ENCODE peak calls at places on chromosomes 5 and 9, in five cellular contexts. One of them, this sample, is unnamed.

GRCh38 chr5:156396063-156396829 is 69.3 kb downstream of the SGCD start:
- DNase-seq in PC-3: no peak
- DNase-seq in psoas muscle: no peak
- DNase-seq in hepatocyte: peak; percentile 13
- DNase-seq in heart right ventricle: no peak
- DNase-seq in this sample: no peak

GRCh38 chr5:133932441-133933168 is 35.8 kb downstream of the C5orf15 start:
- DNase-seq in hepatocyte: no peak
- DNase-seq in PC-3: no peak
- DNase-seq in psoas muscle: no peak
- DNase-seq in heart right ventricle: no peak
- DNase-seq in this sample: no peak

GRCh38 chr5:166341708-166342329 is 1949.6 kb upstream of the WWC1 start:
- DNase-seq in PC-3: no peak
- DNase-seq in heart right ventricle: no peak
- DNase-seq in psoas muscle: no peak
- DNase-seq in hepatocyte: no peak
- DNase-seq in this sample: no peak

GRCh38 chr9:76676857-76677256 is 87.4 kb upstream of the PCA3 start:
- DNase-seq in PC-3: no peak
- DNase-seq in heart right ventricle: no peak
- DNase-seq in psoas muscle: no peak
- DNase-seq in hepatocyte: no peak
- DNase-seq in this sample: no peak

GRCh38 chr9:81113408-81114124 is 575.8 kb downstream of the TLE1 start:
- DNase-seq in hepatocyte: no peak
- DNase-seq in PC-3: no peak
- DNase-seq in heart right ventricle: no peak
- DNase-seq in psoas muscle: no peak
- DNase-seq in this sample: no peak

GRCh38 chr5:10695055-10695649 is 65.9 kb downstream of the DAP start:
- DNase-seq in psoas muscle: peak; percentile 76
- DNase-seq in hepatocyte: peak; percentile 81
- DNase-seq in heart right ventricle: peak; percentile 71
- DNase-seq in PC-3: peak; percentile 96
- DNase-seq in this sample: no peak

GRCh38 chr9:94600258-94600657 is 6.6 kb upstream of the FBP2 start:
- DNase-seq in psoas muscle: peak; percentile 88
- DNase-seq in PC-3: no peak
- DNase-seq in hepatocyte: no peak
- DNase-seq in heart right ventricle: no peak
- DNase-seq in this sample: no peak

GRCh38 chr5:90290648-90291047 is 118.9 kb downstream of the CETN3 start:
- DNase-seq in psoas muscle: no peak
- DNase-seq in hepatocyte: no peak
- DNase-seq in heart right ventricle: no peak
- DNase-seq in PC-3: no peak
- DNase-seq in this sample: no peak

GRCh38 chr9:93049491-93049890 is 9.0 kb upstream of the SUSD3 start:
- DNase-seq in PC-3: no peak
- DNase-seq in heart right ventricle: no peak
- DNase-seq in psoas muscle: peak; percentile 12
- DNase-seq in hepatocyte: no peak
- DNase-seq in this sample: no peak

GRCh38 chr9:88658311-88658822 is 123.4 kb downstream of the NXNL2 start:
- DNase-seq in heart right ventricle: peak; percentile 33
- DNase-seq in hepatocyte: peak; percentile 20
- DNase-seq in psoas muscle: peak; percentile 69
- DNase-seq in PC-3: no peak
- DNase-seq in this sample: peak; percentile 66

GRCh38 chr9:6930827-6931226 is 173.1 kb downstream of the KDM4C start:
- DNase-seq in heart right ventricle: no peak
- DNase-seq in psoas muscle: no peak
- DNase-seq in hepatocyte: no peak
- DNase-seq in PC-3: no peak
- DNase-seq in this sample: no peak

GRCh38 chr5:93087326-93087725 is 493.7 kb downstream of the NR2F1-AS1 start:
- DNase-seq in PC-3: no peak
- DNase-seq in psoas muscle: no peak
- DNase-seq in heart right ventricle: no peak
- DNase-seq in hepatocyte: no peak
- DNase-seq in this sample: no peak

GRCh38 chr9:118985851-118986250 is 383.4 kb downstream of the BRINP1 start:
- DNase-seq in psoas muscle: no peak
- DNase-seq in heart right ventricle: no peak
- DNase-seq in PC-3: no peak
- DNase-seq in hepatocyte: peak; percentile 24
- DNase-seq in this sample: no peak

GRCh38 chr5:111848374-111848914 is 91.5 kb upstream of the NREP start:
- DNase-seq in psoas muscle: no peak
- DNase-seq in heart right ventricle: no peak
- DNase-seq in PC-3: no peak
- DNase-seq in hepatocyte: no peak
- DNase-seq in this sample: no peak

GRCh38 chr5:91049800-91050199 is 333.3 kb downstream of the ARRDC3 start:
- DNase-seq in PC-3: peak; percentile 86
- DNase-seq in hepatocyte: no peak
- DNase-seq in heart right ventricle: no peak
- DNase-seq in psoas muscle: no peak
- DNase-seq in this sample: peak; percentile 29

GRCh38 chr5:56480305-56481146 is 247.4 kb upstream of the ANKRD55 start:
- DNase-seq in psoas muscle: peak; percentile 76
- DNase-seq in hepatocyte: peak; percentile 73
- DNase-seq in heart right ventricle: peak; percentile 83
- DNase-seq in PC-3: peak; percentile 2
- DNase-seq in this sample: no peak

GRCh38 chr9:121658166-121658565 is 6.7 kb downstream of the DAB2IP start:
- DNase-seq in heart right ventricle: peak; percentile 61
- DNase-seq in psoas muscle: peak; percentile 56
- DNase-seq in PC-3: no peak
- DNase-seq in hepatocyte: no peak
- DNase-seq in this sample: no peak

GRCh38 chr9:85729882-85730281 is 11.9 kb downstream of the AGTPBP1 start:
- DNase-seq in psoas muscle: no peak
- DNase-seq in heart right ventricle: no peak
- DNase-seq in PC-3: no peak
- DNase-seq in hepatocyte: no peak
- DNase-seq in this sample: no peak

GRCh38 chr5:61766141-61766540 is 434.1 kb downstream of the ZSWIM6 start:
- DNase-seq in hepatocyte: no peak
- DNase-seq in PC-3: no peak
- DNase-seq in heart right ventricle: no peak
- DNase-seq in psoas muscle: no peak
- DNase-seq in this sample: no peak

GRCh38 chr9:13941686-13942085 is 372.3 kb downstream of the NFIB start:
- DNase-seq in psoas muscle: no peak
- DNase-seq in PC-3: peak; percentile 37
- DNase-seq in hepatocyte: peak; percentile 8
- DNase-seq in heart right ventricle: no peak
- DNase-seq in this sample: no peak

GRCh38 chr5:6602441-6602840 is 30.4 kb downstream of the NSUN2 start:
- DNase-seq in PC-3: no peak
- DNase-seq in hepatocyte: no peak
- DNase-seq in psoas muscle: no peak
- DNase-seq in heart right ventricle: no peak
- DNase-seq in this sample: no peak

GRCh38 chr5:98308960-98309359 is 464.5 kb upstream of the RGMB start:
- DNase-seq in heart right ventricle: no peak
- DNase-seq in PC-3: peak; percentile 57
- DNase-seq in hepatocyte: no peak
- DNase-seq in psoas muscle: no peak
- DNase-seq in this sample: no peak

GRCh38 chr9:89442501-89442978 is 55.4 kb downstream of the SEMA4D start:
- DNase-seq in PC-3: no peak
- DNase-seq in hepatocyte: no peak
- DNase-seq in psoas muscle: no peak
- DNase-seq in heart right ventricle: no peak
- DNase-seq in this sample: no peak

GRCh38 chr9:13580760-13581159 is 301.3 kb upstream of the MPDZ start:
- DNase-seq in psoas muscle: no peak
- DNase-seq in hepatocyte: no peak
- DNase-seq in PC-3: no peak
- DNase-seq in heart right ventricle: no peak
- DNase-seq in this sample: no peak

GRCh38 chr9:94630833-94631232 is 8.5 kb downstream of the FBP1 start:
- DNase-seq in PC-3: peak; percentile 88
- DNase-seq in heart right ventricle: no peak
- DNase-seq in hepatocyte: peak; percentile 36
- DNase-seq in psoas muscle: no peak
- DNase-seq in this sample: no peak

GRCh38 chr5:31916327-31916726 is 257.8 kb downstream of the GOLPH3 start:
- DNase-seq in PC-3: no peak
- DNase-seq in psoas muscle: no peak
- DNase-seq in hepatocyte: no peak
- DNase-seq in heart right ventricle: no peak
- DNase-seq in this sample: no peak

GRCh38 chr5:139688088-139688702 is 40.0 kb downstream of the CXXC5 start:
- DNase-seq in hepatocyte: no peak
- DNase-seq in PC-3: no peak
- DNase-seq in psoas muscle: no peak
- DNase-seq in heart right ventricle: no peak
- DNase-seq in this sample: no peak
- TF ChIP-seq CTCF in hepatocyte: no peak
- TF ChIP-seq CTCF in PC-3: no peak
- TF ChIP-seq CTCF in psoas muscle: no peak
- TF ChIP-seq CTCF in heart right ventricle: no peak
- TF ChIP-seq CTCF in this sample: no peak

GRCh38 chr5:178941361-178941760 is 363 bp downstream of the ZNF454 start:
- DNase-seq in hepatocyte: no peak
- DNase-seq in PC-3: no peak
- DNase-seq in heart right ventricle: peak; percentile 16
- DNase-seq in psoas muscle: no peak
- DNase-seq in this sample: no peak
- H3K4me3 ChIP-seq in hepatocyte: no peak overlapping the region
- H3K4me3 ChIP-seq in PC-3: no peak overlapping the region
- H3K4me3 ChIP-seq in heart right ventricle: peak overlapping the region; percentile 66
- H3K4me3 ChIP-seq in psoas muscle: peak overlapping the region; percentile 71
- H3K4me3 ChIP-seq in this sample: peak overlapping the region; percentile 62

GRCh38 chr5:174735498-174736350 is 11.3 kb downstream of the MSX2 start:
- DNase-seq in hepatocyte: peak; percentile 78
- DNase-seq in psoas muscle: no peak
- DNase-seq in PC-3: peak; percentile 62
- DNase-seq in heart right ventricle: no peak
- DNase-seq in this sample: no peak
- TF ChIP-seq CTCF in hepatocyte: peak; percentile 72
- TF ChIP-seq CTCF in psoas muscle: peak; percentile 41
- TF ChIP-seq CTCF in PC-3: peak; percentile 71
- TF ChIP-seq CTCF in heart right ventricle: no peak
- TF ChIP-seq CTCF in this sample: peak; percentile 60

GRCh38 chr5:87254035-87254434 is 13.6 kb upstream of the RASA1 start:
- DNase-seq in PC-3: no peak
- DNase-seq in heart right ventricle: no peak
- DNase-seq in hepatocyte: no peak
- DNase-seq in psoas muscle: no peak
- DNase-seq in this sample: no peak

DNA sequence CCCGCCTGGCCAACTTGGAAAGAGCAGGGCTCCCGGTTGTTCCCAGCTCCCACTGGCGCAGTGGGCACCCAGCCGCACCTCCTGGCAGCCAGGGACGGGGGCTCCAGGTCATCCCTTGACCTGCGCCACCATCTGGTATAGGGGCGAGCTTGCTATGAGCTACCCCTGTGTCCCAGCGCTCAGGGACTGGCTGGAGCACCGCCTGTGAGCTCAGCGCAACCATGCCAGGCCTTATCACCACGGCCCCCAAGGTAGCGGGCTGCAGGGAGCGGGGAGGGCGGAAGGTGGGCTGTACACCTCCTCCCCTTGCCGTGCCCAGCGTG is 15.4 kb upstream of the RASA1 start:
- DNase-seq in psoas muscle: no peak
- DNase-seq in PC-3: no peak
- DNase-seq in heart right ventricle: no peak
- DNase-seq in hepatocyte: no peak
- DNase-seq in this sample: no peak
- H3K4me3 ChIP-seq in psoas muscle: no peak overlapping the region
- H3K4me3 ChIP-seq in PC-3: no peak overlapping the region
- H3K4me3 ChIP-seq in heart right ventricle: no peak overlapping the region
- H3K4me3 ChIP-seq in hepatocyte: no peak overlapping the region
- H3K4me3 ChIP-seq in this sample: no peak overlapping the region

DNA sequence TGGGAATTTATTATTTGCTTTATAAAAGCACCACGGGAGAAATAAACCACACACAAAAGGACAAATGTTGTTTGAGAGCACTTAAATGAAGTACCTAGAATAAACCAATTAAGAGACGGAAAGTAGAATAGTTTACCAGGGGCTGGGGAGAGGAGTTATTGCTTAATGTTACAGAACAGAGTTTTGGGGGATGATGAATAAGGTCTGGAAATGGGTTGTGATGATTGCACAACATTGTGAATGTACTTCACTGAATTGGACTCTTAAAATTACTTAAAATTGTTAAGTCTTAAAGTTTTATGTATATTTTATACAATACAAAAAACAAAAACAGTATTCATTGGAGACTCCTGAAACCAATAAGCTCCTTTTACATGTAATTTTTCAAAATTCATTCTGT is 1.5 kb downstream of the ZBTB43 start:
- DNase-seq in hepatocyte: no peak
- DNase-seq in PC-3: no peak
- DNase-seq in heart right ventricle: no peak
- DNase-seq in psoas muscle: no peak
- DNase-seq in this sample: no peak
- TF ChIP-seq CTCF in hepatocyte: no peak
- TF ChIP-seq CTCF in PC-3: no peak
- TF ChIP-seq CTCF in heart right ventricle: no peak
- TF ChIP-seq CTCF in psoas muscle: no peak
- TF ChIP-seq CTCF in this sample: no peak

GRCh38 chr5:173716058-173716682 is 99.7 kb upstream of the BOD1 start:
- DNase-seq in psoas muscle: no peak
- DNase-seq in PC-3: no peak
- DNase-seq in hepatocyte: no peak
- DNase-seq in heart right ventricle: no peak
- DNase-seq in this sample: no peak
- H3K4me3 ChIP-seq in psoas muscle: no peak overlapping the region
- H3K4me3 ChIP-seq in PC-3: no peak overlapping the region
- H3K4me3 ChIP-seq in hepatocyte: no peak overlapping the region
- H3K4me3 ChIP-seq in heart right ventricle: no peak overlapping the region
- H3K4me3 ChIP-seq in this sample: no peak overlapping the region

DNA sequence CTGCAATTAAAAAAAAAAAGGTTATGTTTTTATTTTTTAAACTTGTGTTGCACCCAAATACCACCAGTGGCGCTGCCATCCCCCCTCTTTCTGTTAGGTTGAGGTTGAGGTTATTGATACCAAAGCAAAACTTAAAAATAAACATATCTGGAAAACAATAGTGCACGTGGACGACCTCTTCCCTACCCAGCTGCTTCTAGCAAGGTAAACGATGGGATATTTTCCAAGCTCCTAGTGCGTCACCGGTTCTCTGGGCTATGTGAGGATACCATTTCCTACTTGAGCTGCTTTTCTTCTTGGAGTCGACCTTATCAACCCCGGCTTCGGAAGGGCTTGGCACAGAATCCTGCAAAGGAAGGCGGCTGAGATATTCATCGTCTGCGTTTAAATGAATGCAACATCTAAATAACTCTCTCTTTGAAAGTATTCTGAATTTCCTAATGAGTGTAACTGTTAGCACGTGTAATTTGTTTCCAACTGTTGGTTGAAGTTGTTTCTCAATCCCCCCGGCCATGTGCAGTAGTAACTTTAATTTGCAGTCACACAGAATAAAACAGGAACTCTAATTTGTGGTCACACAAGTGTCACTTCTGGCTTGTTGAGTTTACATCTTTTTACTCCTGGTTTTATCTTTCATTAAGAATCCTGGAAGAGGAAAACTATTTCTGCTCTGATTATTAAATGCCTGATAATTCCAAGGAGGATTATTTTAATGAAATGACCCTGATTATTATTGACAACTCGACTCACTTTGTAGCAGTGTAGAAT is 993 bp downstream of the SCAMP1 start:
- DNase-seq in psoas muscle: no peak
- DNase-seq in hepatocyte: peak; percentile 73
- DNase-seq in heart right ventricle: peak; percentile 66
- DNase-seq in PC-3: peak; percentile 80
- DNase-seq in this sample: peak; percentile 40
- TF ChIP-seq CTCF in psoas muscle: peak; percentile 7
- TF ChIP-seq CTCF in hepatocyte: peak; percentile 33
- TF ChIP-seq CTCF in heart right ventricle: no peak
- TF ChIP-seq CTCF in PC-3: no peak
- TF ChIP-seq CTCF in this sample: peak; percentile 33